ENCODE peak calls at places on chromosomes 16 and 17, in five cellular contexts. One of them, this sample, is unnamed.

GRCh38 chr17:45052052-45052772 is 780 bp upstream of the DCAKD start:
- DNase-seq in MCF 10A: peak
- DNase-seq in upper lobe of right lung: no peak
- DNase-seq in fibroblast of villous mesenchyme: peak
- DNase-seq in MM.1S: peak
- DNase-seq in this sample: no peak

GRCh38 chr17:41360291-41360995 is 9.2 kb downstream of the KRT33B start:
- DNase-seq in MCF 10A: no peak
- DNase-seq in upper lobe of right lung: no peak
- DNase-seq in MM.1S: no peak
- DNase-seq in fibroblast of villous mesenchyme: peak
- DNase-seq in this sample: peak

GRCh38 chr17:79721993-79722671 is 8.6 kb upstream of the ENPP7 start:
- DNase-seq in MM.1S: no peak
- DNase-seq in fibroblast of villous mesenchyme: no peak
- DNase-seq in upper lobe of right lung: no peak
- DNase-seq in MCF 10A: peak
- DNase-seq in this sample: no peak

GRCh38 chr17:3655766-3656165 is 12.6 kb downstream of the TAX1BP3 start:
- DNase-seq in MM.1S: peak
- DNase-seq in upper lobe of right lung: no peak
- DNase-seq in MCF 10A: no peak
- DNase-seq in fibroblast of villous mesenchyme: no peak
- DNase-seq in this sample: no peak

GRCh38 chr17:54694287-54694887 is 206.3 kb upstream of the TOM1L1 start:
- DNase-seq in upper lobe of right lung: no peak
- DNase-seq in MCF 10A: no peak
- DNase-seq in fibroblast of villous mesenchyme: no peak
- DNase-seq in MM.1S: no peak
- DNase-seq in this sample: no peak

GRCh38 chr17:83079340-83079747 is at the start of gene METRNL:
- DNase-seq in fibroblast of villous mesenchyme: peak
- DNase-seq in MCF 10A: peak
- DNase-seq in MM.1S: peak
- DNase-seq in upper lobe of right lung: peak
- DNase-seq in this sample: peak

GRCh38 chr16:62036101-62036806 is at the start of gene CDH8:
- DNase-seq in upper lobe of right lung: peak
- DNase-seq in MCF 10A: no peak
- DNase-seq in fibroblast of villous mesenchyme: no peak
- DNase-seq in MM.1S: no peak
- DNase-seq in this sample: no peak

GRCh38 chr16:30095166-30096078 is 591 bp downstream of the YPEL3 start:
- DNase-seq in upper lobe of right lung: peak
- DNase-seq in fibroblast of villous mesenchyme: no peak
- DNase-seq in MCF 10A: no peak
- DNase-seq in MM.1S: peak
- DNase-seq in this sample: no peak

GRCh38 chr17:63701477-63702222 is 1.7 kb upstream of the LIMD2 start:
- DNase-seq in upper lobe of right lung: peak
- DNase-seq in MCF 10A: no peak
- DNase-seq in fibroblast of villous mesenchyme: no peak
- DNase-seq in MM.1S: no peak
- DNase-seq in this sample: no peak

GRCh38 chr17:63699638-63700527 is at the start of gene LIMD2:
- DNase-seq in fibroblast of villous mesenchyme: peak
- DNase-seq in MCF 10A: no peak
- DNase-seq in MM.1S: no peak
- DNase-seq in upper lobe of right lung: peak
- DNase-seq in this sample: peak

GRCh38 chr17:63698886-63699637 is 863 bp downstream of the LIMD2 start:
- DNase-seq in MCF 10A: no peak
- DNase-seq in upper lobe of right lung: peak
- DNase-seq in MM.1S: peak
- DNase-seq in fibroblast of villous mesenchyme: peak
- DNase-seq in this sample: peak

GRCh38 chr17:63702223-63702577 is 2.3 kb upstream of the LIMD2 start:
- DNase-seq in upper lobe of right lung: peak
- DNase-seq in MM.1S: no peak
- DNase-seq in MCF 10A: no peak
- DNase-seq in fibroblast of villous mesenchyme: no peak
- DNase-seq in this sample: no peak

DNA sequence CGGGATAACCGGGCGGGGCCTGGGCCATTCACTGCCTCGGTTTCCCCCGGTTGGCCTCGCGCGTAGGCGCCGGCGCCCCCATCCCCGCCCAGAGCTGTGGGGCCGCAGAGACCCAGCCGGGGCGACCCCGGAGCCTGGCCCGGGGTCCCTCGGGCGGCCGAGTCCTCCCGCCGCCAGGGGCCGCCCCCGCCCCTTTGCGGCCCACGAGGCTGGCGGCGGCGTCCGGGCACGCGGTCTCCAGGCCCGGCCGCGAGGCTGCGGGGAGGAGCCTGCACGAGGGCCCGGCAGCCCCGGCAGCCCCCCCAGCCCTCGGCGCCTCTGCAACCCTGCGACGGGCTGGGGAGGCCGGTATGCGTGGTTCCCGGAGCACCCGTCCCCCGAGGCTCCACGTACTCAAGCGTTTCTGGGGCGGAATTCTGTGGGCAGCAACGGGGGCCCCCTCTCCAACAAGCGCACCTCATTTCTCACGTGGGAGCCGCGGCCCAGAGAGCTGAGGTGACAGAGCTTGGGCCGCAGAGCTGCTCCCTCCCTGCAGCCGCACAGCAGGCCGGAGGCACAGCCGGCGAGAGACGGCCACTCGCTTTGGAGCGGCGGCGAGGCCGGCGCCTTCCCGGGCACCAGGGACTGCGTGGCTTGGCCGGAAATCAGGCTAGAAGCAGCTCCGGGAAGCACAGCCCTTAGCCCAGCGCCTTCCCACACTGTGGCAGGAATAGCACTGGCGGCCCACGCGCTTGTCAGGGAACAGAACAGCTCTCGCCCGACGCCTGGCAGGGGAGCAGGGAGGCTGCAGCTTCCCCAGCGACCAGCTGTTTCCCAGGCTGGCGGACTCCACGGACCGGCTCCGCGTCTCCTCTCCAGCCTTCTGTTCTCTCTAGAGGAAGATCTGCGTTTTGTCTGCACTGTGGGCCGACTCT is 860 bp upstream of the LIMD2 start:
- DNase-seq in fibroblast of villous mesenchyme: peak
- DNase-seq in upper lobe of right lung: peak
- DNase-seq in MM.1S: no peak
- DNase-seq in MCF 10A: no peak
- DNase-seq in this sample: peak
- TF ChIP-seq CTCF in fibroblast of villous mesenchyme: no peak
- TF ChIP-seq CTCF in upper lobe of right lung: peak
- TF ChIP-seq CTCF in MM.1S: no peak
- TF ChIP-seq CTCF in MCF 10A: no peak
- TF ChIP-seq CTCF in this sample: no peak

GRCh38 chr17:38509772-38510423 is 81.6 kb downstream of the ARHGAP23 start:
- DNase-seq in MCF 10A: no peak
- DNase-seq in MM.1S: no peak
- DNase-seq in fibroblast of villous mesenchyme: no peak
- DNase-seq in upper lobe of right lung: no peak
- DNase-seq in this sample: peak

GRCh38 chr17:38510424-38511125 is 82.3 kb downstream of the ARHGAP23 start:
- DNase-seq in fibroblast of villous mesenchyme: no peak
- DNase-seq in upper lobe of right lung: no peak
- DNase-seq in MCF 10A: no peak
- DNase-seq in MM.1S: no peak
- DNase-seq in this sample: peak

GRCh38 chr17:38508570-38508950 is 80.3 kb downstream of the ARHGAP23 start:
- DNase-seq in MCF 10A: no peak
- DNase-seq in upper lobe of right lung: no peak
- DNase-seq in MM.1S: no peak
- DNase-seq in fibroblast of villous mesenchyme: no peak
- DNase-seq in this sample: no peak

GRCh38 chr17:38507921-38508569 is 79.8 kb downstream of the ARHGAP23 start:
- DNase-seq in MM.1S: no peak
- DNase-seq in MCF 10A: no peak
- DNase-seq in fibroblast of villous mesenchyme: no peak
- DNase-seq in upper lobe of right lung: no peak
- DNase-seq in this sample: no peak

DNA sequence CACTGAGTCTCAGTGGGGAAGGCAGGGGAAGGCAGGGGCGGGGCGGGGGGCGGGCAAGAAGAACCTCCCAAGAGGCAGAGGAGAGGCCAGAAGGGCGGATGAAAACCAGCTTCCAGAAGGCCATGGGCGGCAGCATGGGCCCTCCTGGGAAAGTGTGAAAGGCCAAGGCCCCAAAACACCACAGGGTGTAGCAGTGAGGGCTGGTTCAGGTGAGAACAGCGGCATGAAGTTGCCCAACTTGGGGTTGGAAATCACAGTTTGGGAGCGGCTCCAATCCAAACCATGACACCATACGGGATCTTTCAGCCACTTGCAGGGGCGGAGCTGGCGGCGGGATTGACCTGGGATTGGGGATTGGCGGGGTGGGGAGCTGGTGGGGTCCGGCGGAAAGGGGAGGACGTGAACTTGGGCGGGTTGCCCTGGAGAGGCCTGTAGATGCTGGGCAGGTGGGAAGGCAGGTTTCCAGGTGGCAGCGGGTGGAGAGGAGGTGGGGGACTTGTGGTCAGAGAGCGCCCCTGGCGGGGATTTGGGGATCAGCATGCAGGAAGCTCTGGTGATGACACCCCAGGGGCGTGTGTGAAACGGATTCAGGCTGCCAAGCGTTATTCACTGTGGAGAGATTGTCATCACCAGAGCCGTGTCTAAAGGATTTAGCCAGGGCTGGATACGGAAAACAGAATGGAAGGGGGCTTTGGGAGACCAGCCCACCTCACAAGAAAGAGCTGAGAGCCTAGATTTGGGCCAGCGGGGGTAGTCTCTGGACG is 80.9 kb downstream of the ARHGAP23 start:
- DNase-seq in MM.1S: no peak
- DNase-seq in fibroblast of villous mesenchyme: peak
- DNase-seq in MCF 10A: peak
- DNase-seq in upper lobe of right lung: peak
- DNase-seq in this sample: peak
- TF ChIP-seq CTCF in MM.1S: peak
- TF ChIP-seq CTCF in fibroblast of villous mesenchyme: peak
- TF ChIP-seq CTCF in MCF 10A: peak
- TF ChIP-seq CTCF in upper lobe of right lung: peak
- TF ChIP-seq CTCF in this sample: peak

GRCh38 chr16:86680661-86681439 is 102.5 kb downstream of the FOXL1 start:
- DNase-seq in fibroblast of villous mesenchyme: no peak
- DNase-seq in MM.1S: no peak
- DNase-seq in upper lobe of right lung: no peak
- DNase-seq in MCF 10A: no peak
- DNase-seq in this sample: peak
- TF ChIP-seq CTCF in fibroblast of villous mesenchyme: no peak
- TF ChIP-seq CTCF in MM.1S: no peak
- TF ChIP-seq CTCF in upper lobe of right lung: no peak
- TF ChIP-seq CTCF in MCF 10A: no peak
- TF ChIP-seq CTCF in this sample: no peak

DNA sequence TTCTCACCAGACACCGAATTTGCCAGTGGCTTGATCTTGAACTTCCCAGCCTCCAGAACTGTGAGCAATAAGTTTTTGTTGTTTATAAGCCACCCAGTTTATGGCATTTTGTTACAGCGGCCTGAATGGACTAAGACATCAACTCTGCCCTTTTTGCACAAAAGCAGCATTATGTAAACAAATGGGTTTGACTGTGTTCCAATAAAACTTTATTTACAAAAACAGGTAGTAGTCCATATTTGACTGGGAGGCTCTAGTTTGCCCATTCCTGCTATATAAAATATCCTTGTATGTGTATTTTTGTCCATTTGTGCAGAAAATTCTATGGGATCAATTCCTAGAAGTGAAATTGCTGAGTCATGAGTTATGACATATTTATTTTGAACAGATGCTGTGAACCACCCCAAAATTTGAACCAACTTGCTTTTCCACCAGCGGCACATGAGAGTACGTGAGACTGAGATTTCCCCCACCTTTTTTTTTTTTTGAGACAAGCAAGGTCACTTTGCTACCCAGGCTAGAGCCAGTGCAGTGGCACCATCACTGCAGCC is 21.3 kb upstream of the CLEC19A start:
- DNase-seq in MM.1S: no peak
- DNase-seq in fibroblast of villous mesenchyme: no peak
- DNase-seq in MCF 10A: no peak
- DNase-seq in upper lobe of right lung: no peak
- DNase-seq in this sample: no peak
- TF ChIP-seq CTCF in MM.1S: no peak
- TF ChIP-seq CTCF in fibroblast of villous mesenchyme: no peak
- TF ChIP-seq CTCF in MCF 10A: no peak
- TF ChIP-seq CTCF in upper lobe of right lung: no peak
- TF ChIP-seq CTCF in this sample: no peak

DNA sequence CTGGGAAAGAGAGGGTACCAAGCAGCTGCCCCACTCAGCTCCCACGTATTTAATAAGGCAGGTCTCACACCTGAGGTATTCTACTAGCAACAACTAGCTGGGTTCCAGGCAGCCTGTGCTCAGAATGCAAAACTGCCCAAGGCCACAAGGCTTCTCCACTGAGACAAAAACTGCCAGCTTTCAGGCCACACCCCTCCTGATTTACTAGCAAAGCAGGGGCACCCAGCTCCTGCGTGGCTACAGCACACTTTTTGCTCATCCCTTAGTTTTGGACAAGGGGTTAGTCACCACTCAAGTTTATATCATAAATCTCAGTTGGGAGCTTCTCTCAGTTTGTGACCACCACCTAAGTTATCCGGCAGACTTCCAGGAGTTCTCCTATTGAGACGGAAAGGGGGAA is 494.6 kb downstream of the CDH11 start:
- DNase-seq in upper lobe of right lung: no peak
- DNase-seq in fibroblast of villous mesenchyme: no peak
- DNase-seq in MM.1S: no peak
- DNase-seq in MCF 10A: peak
- DNase-seq in this sample: no peak
- TF ChIP-seq CTCF in upper lobe of right lung: no peak
- TF ChIP-seq CTCF in fibroblast of villous mesenchyme: peak
- TF ChIP-seq CTCF in MM.1S: no peak
- TF ChIP-seq CTCF in MCF 10A: no peak
- TF ChIP-seq CTCF in this sample: peak

GRCh38 chr16:57995721-57996405 is 4.6 kb downstream of the ZNF319 start:
- DNase-seq in upper lobe of right lung: no peak
- DNase-seq in MM.1S: no peak
- DNase-seq in MCF 10A: no peak
- DNase-seq in fibroblast of villous mesenchyme: no peak
- DNase-seq in this sample: no peak

GRCh38 chr16:57993452-57993851 is 7.0 kb downstream of the ZNF319 start:
- DNase-seq in fibroblast of villous mesenchyme: no peak
- DNase-seq in MCF 10A: peak
- DNase-seq in upper lobe of right lung: no peak
- DNase-seq in MM.1S: no peak
- DNase-seq in this sample: no peak

GRCh38 chr16:57993897-57994296 is 6.6 kb downstream of the ZNF319 start:
- DNase-seq in MM.1S: no peak
- DNase-seq in upper lobe of right lung: peak
- DNase-seq in fibroblast of villous mesenchyme: no peak
- DNase-seq in MCF 10A: no peak
- DNase-seq in this sample: no peak

GRCh38 chr16:57994361-57994760 is 6.1 kb downstream of the ZNF319 start:
- DNase-seq in MM.1S: no peak
- DNase-seq in fibroblast of villous mesenchyme: no peak
- DNase-seq in upper lobe of right lung: no peak
- DNase-seq in MCF 10A: no peak
- DNase-seq in this sample: no peak

DNA sequence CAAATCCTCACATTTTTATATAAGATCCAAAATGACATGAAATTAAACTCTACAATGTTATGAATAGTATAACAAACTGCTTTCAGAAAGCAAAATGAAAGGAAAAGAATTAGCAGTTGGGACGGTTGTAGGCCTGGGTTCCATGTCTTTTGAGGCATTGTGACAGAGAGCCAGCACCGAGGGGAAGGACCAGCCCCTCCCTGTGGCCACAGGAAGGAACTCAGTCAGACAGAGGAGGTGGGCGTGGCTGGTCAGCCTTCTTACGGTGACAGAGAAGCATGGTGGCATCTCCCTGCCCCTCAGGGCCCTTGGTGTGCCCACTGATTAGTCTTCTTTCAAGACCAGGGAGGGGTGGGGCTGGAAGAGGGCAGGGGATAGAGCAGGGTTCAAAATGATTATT is 5.7 kb downstream of the ZNF319 start:
- DNase-seq in MCF 10A: peak
- DNase-seq in fibroblast of villous mesenchyme: peak
- DNase-seq in MM.1S: peak
- DNase-seq in upper lobe of right lung: peak
- DNase-seq in this sample: peak
- TF ChIP-seq CTCF in MCF 10A: peak
- TF ChIP-seq CTCF in fibroblast of villous mesenchyme: peak
- TF ChIP-seq CTCF in MM.1S: peak
- TF ChIP-seq CTCF in upper lobe of right lung: peak
- TF ChIP-seq CTCF in this sample: peak